ENCODE peak calls at places on chromosomes 12 and 14, in four cellular contexts. One of them, this sample, is unnamed.

GRCh38 chr12:101909646-101910045 is 32.3 kb downstream of the DRAM1 start:
- DNase-seq in GM12878: no peak
- DNase-seq in SK-N-SH: no peak
- DNase-seq in HepG2: no peak
- DNase-seq in this sample: no peak

GRCh38 chr12:52168019-52168717 is 23.6 kb downstream of the KRT80 start:
- DNase-seq in GM12878: no peak
- DNase-seq in SK-N-SH: no peak
- DNase-seq in HepG2: peak
- DNase-seq in this sample: peak

GRCh38 chr14:89422952-89423345 is 5.9 kb upstream of the FOXN3 start:
- DNase-seq in GM12878: no peak
- DNase-seq in SK-N-SH: no peak
- DNase-seq in HepG2: no peak
- DNase-seq in this sample: no peak

GRCh38 chr14:50477760-50478159 is 54.6 kb downstream of the MAP4K5 start:
- DNase-seq in GM12878: no peak
- DNase-seq in SK-N-SH: no peak
- DNase-seq in HepG2: no peak
- DNase-seq in this sample: no peak

GRCh38 chr12:131194166-131194565 is 240.5 kb downstream of the ADGRD1 start:
- DNase-seq in GM12878: no peak
- DNase-seq in SK-N-SH: peak
- DNase-seq in HepG2: no peak
- DNase-seq in this sample: peak

GRCh38 chr14:38098074-38098846 is 109.4 kb upstream of the SSTR1 start:
- DNase-seq in GM12878: no peak
- DNase-seq in SK-N-SH: no peak
- DNase-seq in HepG2: no peak
- DNase-seq in this sample: no peak

GRCh38 chr12:6294533-6295186 is 15.8 kb upstream of the PLEKHG6 start:
- DNase-seq in GM12878: no peak
- DNase-seq in SK-N-SH: no peak
- DNase-seq in HepG2: peak
- DNase-seq in this sample: no peak

GRCh38 chr14:41295734-41296133 is 310.9 kb upstream of the LRFN5 start:
- DNase-seq in GM12878: no peak
- DNase-seq in SK-N-SH: no peak
- DNase-seq in HepG2: no peak
- DNase-seq in this sample: no peak

GRCh38 chr14:96125536-96125935 is 79.1 kb upstream of the BDKRB2 start:
- DNase-seq in GM12878: no peak
- DNase-seq in SK-N-SH: no peak
- DNase-seq in HepG2: no peak
- DNase-seq in this sample: no peak

GRCh38 chr12:6666211-6666610 is 3.3 kb upstream of the ING4 start:
- DNase-seq in GM12878: no peak
- DNase-seq in SK-N-SH: no peak
- DNase-seq in HepG2: no peak
- DNase-seq in this sample: no peak

GRCh38 chr12:20220339-20220738 is 148.0 kb upstream of the PDE3A start:
- DNase-seq in GM12878: peak
- DNase-seq in SK-N-SH: no peak
- DNase-seq in HepG2: no peak
- DNase-seq in this sample: peak

GRCh38 chr12:57103856-57104255 is 7.3 kb downstream of the STAT6 start:
- DNase-seq in GM12878: no peak
- DNase-seq in SK-N-SH: no peak
- DNase-seq in HepG2: no peak
- DNase-seq in this sample: no peak

GRCh38 chr14:26870096-26870495 is 272.3 kb upstream of the NOVA1 start:
- DNase-seq in GM12878: no peak
- DNase-seq in SK-N-SH: no peak
- DNase-seq in HepG2: no peak
- DNase-seq in this sample: no peak

GRCh38 chr14:26873556-26873955 is 275.7 kb upstream of the NOVA1 start:
- DNase-seq in GM12878: no peak
- DNase-seq in SK-N-SH: no peak
- DNase-seq in HepG2: no peak
- DNase-seq in this sample: no peak

GRCh38 chr14:26870722-26871121 is 272.9 kb upstream of the NOVA1 start:
- DNase-seq in GM12878: no peak
- DNase-seq in SK-N-SH: no peak
- DNase-seq in HepG2: no peak
- DNase-seq in this sample: no peak

GRCh38 chr14:26872930-26873470 is 275.2 kb upstream of the NOVA1 start:
- DNase-seq in GM12878: no peak
- DNase-seq in SK-N-SH: no peak
- DNase-seq in HepG2: no peak
- DNase-seq in this sample: no peak

DNA sequence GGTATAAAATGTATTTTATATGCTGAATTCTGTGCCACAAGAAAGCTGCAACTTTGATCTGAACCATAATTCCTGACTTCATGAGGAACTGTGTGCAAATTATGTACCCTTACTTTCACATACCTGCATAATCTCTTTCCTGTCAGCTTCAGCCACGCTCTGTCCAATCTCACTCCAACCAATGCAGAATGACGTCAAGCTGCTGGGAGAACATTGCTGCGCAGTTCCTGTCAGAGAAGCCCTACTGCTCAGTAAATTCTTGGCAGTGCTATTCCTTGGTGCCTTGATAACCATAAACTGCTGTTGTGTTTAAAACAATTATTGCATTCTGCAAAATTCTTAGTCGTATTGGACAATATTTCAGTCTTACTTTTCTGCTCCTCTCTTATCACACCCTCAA is 274.7 kb upstream of the NOVA1 start:
- DNase-seq in GM12878: no peak
- DNase-seq in SK-N-SH: no peak
- DNase-seq in HepG2: no peak
- DNase-seq in this sample: no peak
- TF ChIP-seq PBX3 in GM12878: no peak
- TF ChIP-seq PBX3 in SK-N-SH: no peak
- TF ChIP-seq PBX3 in HepG2: no peak
- TF ChIP-seq PBX3 in this sample: no peak

GRCh38 chr12:92341333-92341691 is 195.7 kb upstream of the BTG1 start:
- DNase-seq in GM12878: no peak
- DNase-seq in SK-N-SH: no peak
- DNase-seq in HepG2: peak
- DNase-seq in this sample: no peak
- TF ChIP-seq CTCF in GM12878: no peak
- TF ChIP-seq CTCF in SK-N-SH: no peak
- TF ChIP-seq CTCF in HepG2: no peak
- TF ChIP-seq CTCF in this sample: no peak

GRCh38 chr14:29166507-29166906 is 399.9 kb downstream of the FOXG1 start:
- DNase-seq in GM12878: no peak
- DNase-seq in SK-N-SH: no peak
- DNase-seq in HepG2: no peak
- DNase-seq in this sample: no peak
- TF ChIP-seq PBX3 in GM12878: no peak
- TF ChIP-seq PBX3 in SK-N-SH: no peak
- TF ChIP-seq PBX3 in HepG2: no peak
- TF ChIP-seq PBX3 in this sample: no peak

DNA sequence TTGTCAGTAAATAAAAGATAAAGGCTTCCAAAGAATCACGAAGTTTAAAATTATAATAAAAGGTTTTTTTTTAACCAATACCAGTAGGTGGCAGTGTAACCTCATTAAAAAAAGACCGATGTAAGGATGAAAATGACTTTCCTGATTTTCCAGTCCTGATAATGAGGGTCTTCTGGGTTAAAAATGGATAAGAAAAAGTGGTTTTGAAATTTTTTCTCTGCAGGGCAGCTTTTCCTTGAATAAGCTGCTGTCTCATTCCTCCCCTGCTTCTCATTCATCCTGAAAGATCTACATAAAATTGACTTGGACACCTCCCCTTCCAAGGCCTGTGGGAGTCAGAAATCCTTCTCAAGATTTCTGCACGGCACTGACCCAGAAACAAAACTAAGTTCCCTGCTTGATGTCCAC is 58.9 kb upstream of the FBXO33 start:
- DNase-seq in GM12878: no peak
- DNase-seq in SK-N-SH: peak
- DNase-seq in HepG2: peak
- DNase-seq in this sample: peak
- TF ChIP-seq CTCF in GM12878: no peak
- TF ChIP-seq CTCF in SK-N-SH: peak
- TF ChIP-seq CTCF in HepG2: peak
- TF ChIP-seq CTCF in this sample: peak

DNA sequence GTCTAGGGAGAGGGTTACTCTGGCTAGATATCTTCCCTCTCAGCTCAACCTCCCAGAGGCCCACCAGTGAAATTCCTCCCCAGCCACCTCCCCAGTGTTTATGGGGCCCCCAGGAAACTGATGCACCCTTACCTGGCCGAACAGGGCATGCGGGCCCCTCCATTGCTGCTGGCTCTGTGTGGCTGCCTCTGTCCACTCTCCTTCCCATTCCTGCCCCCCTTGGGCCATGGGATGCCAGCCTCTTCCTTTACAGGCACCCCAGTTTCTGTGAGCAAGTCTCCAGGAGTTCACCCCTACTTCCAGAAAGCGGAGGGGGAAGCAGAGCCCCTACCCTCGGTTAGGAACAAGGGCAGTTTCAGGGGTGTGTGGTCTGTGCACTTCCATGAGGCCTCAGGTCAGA is 19.4 kb upstream of the ZDHHC22 start:
- DNase-seq in GM12878: no peak
- DNase-seq in SK-N-SH: no peak
- DNase-seq in HepG2: no peak
- DNase-seq in this sample: no peak
- TF ChIP-seq PBX3 in GM12878: no peak
- TF ChIP-seq PBX3 in SK-N-SH: no peak
- TF ChIP-seq PBX3 in HepG2: no peak
- TF ChIP-seq PBX3 in this sample: no peak

DNA sequence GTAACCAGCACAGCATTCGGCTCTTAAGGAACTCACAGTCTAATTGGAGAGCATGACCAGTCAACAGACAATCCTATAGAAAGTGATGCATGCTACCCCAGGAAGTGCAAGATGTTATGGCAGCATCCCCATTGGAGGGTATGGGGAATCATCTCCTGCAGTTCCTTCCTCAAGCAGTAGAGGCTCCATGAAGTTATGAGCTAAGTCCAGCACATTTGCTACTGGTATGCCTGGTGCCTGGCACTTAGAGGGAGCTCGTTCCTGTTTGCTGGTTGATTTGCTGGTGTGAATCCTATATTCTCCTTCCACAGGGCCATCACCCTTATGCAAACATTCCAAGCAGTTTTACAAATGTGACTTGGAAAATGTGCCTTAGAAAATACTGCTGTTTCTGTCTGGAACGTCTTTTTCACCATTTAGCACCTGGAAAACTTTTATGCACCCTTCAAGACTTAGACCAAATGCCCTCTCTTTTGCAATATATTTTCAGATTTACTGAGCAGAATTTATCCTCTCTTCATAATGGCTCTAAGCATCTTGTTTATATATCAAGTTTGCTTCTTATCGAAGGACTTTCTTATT is 136.1 kb upstream of the WSCD2 start:
- DNase-seq in GM12878: peak
- DNase-seq in SK-N-SH: peak
- DNase-seq in HepG2: peak
- DNase-seq in this sample: peak
- TF ChIP-seq CTCF in GM12878: peak
- TF ChIP-seq CTCF in SK-N-SH: peak
- TF ChIP-seq CTCF in HepG2: peak
- TF ChIP-seq CTCF in this sample: peak

GRCh38 chr14:34324363-34324795 is 137.7 kb downstream of the SPTSSA start:
- DNase-seq in GM12878: no peak
- DNase-seq in SK-N-SH: peak
- DNase-seq in HepG2: peak
- DNase-seq in this sample: peak
- TF ChIP-seq PBX3 in GM12878: no peak
- TF ChIP-seq PBX3 in SK-N-SH: peak
- TF ChIP-seq PBX3 in HepG2: no peak
- TF ChIP-seq PBX3 in this sample: no peak

DNA sequence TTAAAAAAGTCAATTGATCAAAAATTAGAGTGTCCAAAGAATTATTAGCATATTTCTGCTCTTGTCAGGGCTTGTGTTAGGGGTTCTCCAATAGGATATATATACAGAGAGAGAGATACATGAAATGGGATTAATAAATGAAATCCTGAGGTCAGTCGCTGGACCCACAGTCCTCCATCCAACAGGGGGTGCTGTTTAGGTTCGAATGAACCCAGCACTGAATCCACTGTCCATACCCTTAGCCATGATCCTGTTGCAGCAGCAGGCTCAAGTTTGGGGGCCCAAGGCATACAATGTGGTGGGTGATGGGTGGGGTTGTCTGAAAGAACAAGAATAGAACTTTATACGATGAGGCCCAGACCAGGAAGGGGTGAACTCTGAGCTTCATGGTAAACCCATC is 780 bp upstream of the MYO1H start:
- DNase-seq in GM12878: no peak
- DNase-seq in SK-N-SH: no peak
- DNase-seq in HepG2: no peak
- DNase-seq in this sample: peak
- TF ChIP-seq CTCF in GM12878: peak
- TF ChIP-seq CTCF in SK-N-SH: peak
- TF ChIP-seq CTCF in HepG2: no peak
- TF ChIP-seq CTCF in this sample: no peak